ENCODE peak calls at places on chromosomes 16 and 17, in seven cellular contexts. One of them, this sample, is unnamed.

GRCh38 chr17:48037036-48037881 is at the start of gene COPZ2:
- DNase-seq in adipocyte: peak; percentile 84
- DNase-seq in nucleus accumbens: peak; percentile 12
- DNase-seq in NCI-H187: no peak
- DNase-seq in fibroblast of mammary gland: peak; percentile 57
- DNase-seq in left colon: peak; percentile 74
- DNase-seq in NCI-H1092: no peak
- DNase-seq in this sample: no peak

GRCh38 chr17:17419621-17420020 is 57.2 kb upstream of the MED9 start:
- DNase-seq in adipocyte: no peak
- DNase-seq in NCI-H187: no peak
- DNase-seq in fibroblast of mammary gland: no peak
- DNase-seq in NCI-H1092: no peak
- DNase-seq in nucleus accumbens: peak; percentile 73
- DNase-seq in left colon: no peak
- DNase-seq in this sample: no peak

GRCh38 chr16:30116291-30117207 is 3.2 kb upstream of the GDPD3 start:
- DNase-seq in nucleus accumbens: no peak
- DNase-seq in adipocyte: no peak
- DNase-seq in left colon: no peak
- DNase-seq in NCI-H1092: no peak
- DNase-seq in fibroblast of mammary gland: no peak
- DNase-seq in NCI-H187: no peak
- DNase-seq in this sample: no peak

GRCh38 chr16:50303041-50303604 is 36.8 kb downstream of the ADCY7 start:
- DNase-seq in left colon: no peak
- DNase-seq in adipocyte: no peak
- DNase-seq in NCI-H1092: no peak
- DNase-seq in fibroblast of mammary gland: no peak
- DNase-seq in nucleus accumbens: no peak
- DNase-seq in NCI-H187: no peak
- DNase-seq in this sample: no peak

GRCh38 chr17:82304826-82305726 is 12.3 kb downstream of the CD7 start:
- DNase-seq in NCI-H1092: no peak
- DNase-seq in left colon: peak; percentile 5
- DNase-seq in nucleus accumbens: no peak
- DNase-seq in fibroblast of mammary gland: no peak
- DNase-seq in adipocyte: no peak
- DNase-seq in NCI-H187: no peak
- DNase-seq in this sample: no peak

GRCh38 chr17:49515196-49515770 is 20.2 kb downstream of the NGFR start:
- DNase-seq in adipocyte: peak; percentile 84
- DNase-seq in NCI-H187: no peak
- DNase-seq in left colon: peak; percentile 56
- DNase-seq in NCI-H1092: no peak
- DNase-seq in nucleus accumbens: peak; percentile 74
- DNase-seq in fibroblast of mammary gland: peak; percentile 99
- DNase-seq in this sample: no peak

GRCh38 chr16:69930117-69930776 is 20.9 kb upstream of the CLEC18A start:
- DNase-seq in nucleus accumbens: peak; percentile 20
- DNase-seq in NCI-H187: no peak
- DNase-seq in fibroblast of mammary gland: peak; percentile 69
- DNase-seq in NCI-H1092: peak; percentile 53
- DNase-seq in adipocyte: peak; percentile 87
- DNase-seq in left colon: peak; percentile 47
- DNase-seq in this sample: no peak

GRCh38 chr16:71526111-71526998 is at the start of gene CHST4:
- DNase-seq in NCI-H1092: peak; percentile 41
- DNase-seq in fibroblast of mammary gland: peak; percentile 55
- DNase-seq in adipocyte: peak; percentile 63
- DNase-seq in left colon: no peak
- DNase-seq in nucleus accumbens: no peak
- DNase-seq in NCI-H187: peak; percentile 24
- DNase-seq in this sample: no peak

GRCh38 chr17:72175787-72176515 is 55.1 kb downstream of the SOX9 start:
- DNase-seq in NCI-H187: no peak
- DNase-seq in NCI-H1092: no peak
- DNase-seq in adipocyte: no peak
- DNase-seq in left colon: no peak
- DNase-seq in fibroblast of mammary gland: no peak
- DNase-seq in nucleus accumbens: no peak
- DNase-seq in this sample: no peak

GRCh38 chr17:44314031-44314430 is 5.6 kb downstream of the RUNDC3A start:
- DNase-seq in adipocyte: no peak
- DNase-seq in NCI-H1092: no peak
- DNase-seq in fibroblast of mammary gland: no peak
- DNase-seq in nucleus accumbens: no peak
- DNase-seq in left colon: no peak
- DNase-seq in NCI-H187: no peak
- DNase-seq in this sample: no peak

GRCh38 chr17:34579017-34579946 is at the start of gene TMEM132E:
- DNase-seq in left colon: no peak
- DNase-seq in NCI-H187: no peak
- DNase-seq in NCI-H1092: peak; percentile 61
- DNase-seq in fibroblast of mammary gland: no peak
- DNase-seq in adipocyte: peak; percentile 63
- DNase-seq in nucleus accumbens: peak; percentile 74
- DNase-seq in this sample: no peak

GRCh38 chr17:38742431-38743308 is 5.5 kb downstream of the PCGF2 start:
- DNase-seq in NCI-H187: no peak
- DNase-seq in adipocyte: peak; percentile 76
- DNase-seq in fibroblast of mammary gland: peak; percentile 89
- DNase-seq in nucleus accumbens: no peak
- DNase-seq in left colon: peak; percentile 53
- DNase-seq in NCI-H1092: peak; percentile 83
- DNase-seq in this sample: no peak

GRCh38 chr17:80667462-80668277 is 123.0 kb downstream of the RPTOR start:
- DNase-seq in NCI-H1092: no peak
- DNase-seq in nucleus accumbens: no peak
- DNase-seq in NCI-H187: no peak
- DNase-seq in adipocyte: no peak
- DNase-seq in left colon: no peak
- DNase-seq in fibroblast of mammary gland: no peak
- DNase-seq in this sample: no peak

GRCh38 chr16:46900464-46901235 is 16.5 kb downstream of the GPT2 start:
- DNase-seq in nucleus accumbens: no peak
- DNase-seq in adipocyte: no peak
- DNase-seq in NCI-H187: no peak
- DNase-seq in left colon: no peak
- DNase-seq in fibroblast of mammary gland: no peak
- DNase-seq in NCI-H1092: no peak
- DNase-seq in this sample: no peak

GRCh38 chr17:43528319-43528987 is 17.7 kb downstream of the ETV4 start:
- DNase-seq in left colon: peak; percentile 52
- DNase-seq in nucleus accumbens: peak; percentile 23
- DNase-seq in NCI-H1092: no peak
- DNase-seq in fibroblast of mammary gland: no peak
- DNase-seq in NCI-H187: no peak
- DNase-seq in adipocyte: no peak
- DNase-seq in this sample: no peak

GRCh38 chr16:73173396-73173795 is 125.5 kb upstream of the ZFHX3 start:
- DNase-seq in nucleus accumbens: no peak
- DNase-seq in NCI-H187: no peak
- DNase-seq in left colon: no peak
- DNase-seq in adipocyte: no peak
- DNase-seq in NCI-H1092: no peak
- DNase-seq in fibroblast of mammary gland: peak; percentile 37
- DNase-seq in this sample: no peak

GRCh38 chr16:88956546-88957455 is 20.2 kb downstream of the CBFA2T3 start:
- DNase-seq in nucleus accumbens: no peak
- DNase-seq in left colon: peak; percentile 4
- DNase-seq in NCI-H1092: no peak
- DNase-seq in fibroblast of mammary gland: no peak
- DNase-seq in NCI-H187: no peak
- DNase-seq in adipocyte: no peak
- DNase-seq in this sample: no peak

GRCh38 chr17:48545022-48545376 is at the start of gene HOXB2:
- DNase-seq in NCI-H187: no peak
- DNase-seq in NCI-H1092: peak; percentile 63
- DNase-seq in nucleus accumbens: no peak
- DNase-seq in left colon: no peak
- DNase-seq in fibroblast of mammary gland: no peak
- DNase-seq in adipocyte: no peak
- DNase-seq in this sample: no peak

GRCh38 chr16:919658-920631 is 50.8 kb downstream of the LMF1 start:
- DNase-seq in NCI-H1092: no peak
- DNase-seq in nucleus accumbens: no peak
- DNase-seq in NCI-H187: no peak
- DNase-seq in adipocyte: peak; percentile 65
- DNase-seq in left colon: peak; percentile 13
- DNase-seq in fibroblast of mammary gland: peak; percentile 44
- DNase-seq in this sample: no peak

GRCh38 chr17:10657866-10658265 is 757 bp upstream of the MYH3 start:
- DNase-seq in NCI-H1092: no peak
- DNase-seq in adipocyte: no peak
- DNase-seq in NCI-H187: no peak
- DNase-seq in left colon: no peak
- DNase-seq in nucleus accumbens: no peak
- DNase-seq in fibroblast of mammary gland: no peak
- DNase-seq in this sample: no peak

GRCh38 chr17:18371455-18371854 is 6.1 kb upstream of the EVPLL start:
- DNase-seq in fibroblast of mammary gland: no peak
- DNase-seq in nucleus accumbens: no peak
- DNase-seq in NCI-H1092: no peak
- DNase-seq in NCI-H187: no peak
- DNase-seq in left colon: no peak
- DNase-seq in adipocyte: no peak
- DNase-seq in this sample: no peak

GRCh38 chr16:23225634-23226033 is 43.1 kb downstream of the SCNN1G start:
- DNase-seq in NCI-H187: no peak
- DNase-seq in fibroblast of mammary gland: no peak
- DNase-seq in left colon: no peak
- DNase-seq in adipocyte: no peak
- DNase-seq in nucleus accumbens: no peak
- DNase-seq in NCI-H1092: no peak
- DNase-seq in this sample: no peak

GRCh38 chr17:33292184-33292980 is 713 bp downstream of the ASIC2 start:
- DNase-seq in NCI-H187: peak; percentile 2
- DNase-seq in adipocyte: no peak
- DNase-seq in fibroblast of mammary gland: peak; percentile 22
- DNase-seq in left colon: peak; percentile 59
- DNase-seq in NCI-H1092: peak; percentile 35
- DNase-seq in nucleus accumbens: no peak
- DNase-seq in this sample: no peak

GRCh38 chr16:3180445-3180878 is 7.5 kb upstream of the OR1F1 start:
- DNase-seq in adipocyte: peak; percentile 40
- DNase-seq in left colon: no peak
- DNase-seq in fibroblast of mammary gland: no peak
- DNase-seq in NCI-H1092: no peak
- DNase-seq in NCI-H187: no peak
- DNase-seq in nucleus accumbens: no peak
- DNase-seq in this sample: no peak

GRCh38 chr16:1793578-1794220 is at the start of gene IGFALS:
- DNase-seq in NCI-H187: no peak
- DNase-seq in fibroblast of mammary gland: no peak
- DNase-seq in left colon: no peak
- DNase-seq in NCI-H1092: no peak
- DNase-seq in nucleus accumbens: no peak
- DNase-seq in adipocyte: no peak
- DNase-seq in this sample: no peak

GRCh38 chr17:7261377-7262191 is 694 bp downstream of the CLDN7 start:
- DNase-seq in adipocyte: no peak
- DNase-seq in left colon: peak; percentile 35
- DNase-seq in NCI-H1092: no peak
- DNase-seq in fibroblast of mammary gland: no peak
- DNase-seq in nucleus accumbens: no peak
- DNase-seq in NCI-H187: no peak
- DNase-seq in this sample: no peak

GRCh38 chr17:79683365-79683764 is 47.4 kb upstream of the ENPP7 start:
- DNase-seq in left colon: no peak
- DNase-seq in adipocyte: no peak
- DNase-seq in NCI-H1092: no peak
- DNase-seq in fibroblast of mammary gland: no peak
- DNase-seq in NCI-H187: no peak
- DNase-seq in nucleus accumbens: no peak
- DNase-seq in this sample: no peak

GRCh38 chr16:71380831-71381230 is 22.3 kb downstream of the CALB2 start:
- DNase-seq in fibroblast of mammary gland: no peak
- DNase-seq in left colon: no peak
- DNase-seq in NCI-H187: no peak
- DNase-seq in adipocyte: no peak
- DNase-seq in nucleus accumbens: no peak
- DNase-seq in NCI-H1092: no peak
- DNase-seq in this sample: no peak

GRCh38 chr16:11016524-11016988 is 72.2 kb downstream of the CLEC16A start:
- DNase-seq in adipocyte: no peak
- DNase-seq in NCI-H187: no peak
- DNase-seq in fibroblast of mammary gland: no peak
- DNase-seq in nucleus accumbens: no peak
- DNase-seq in left colon: peak; percentile 41
- DNase-seq in NCI-H1092: no peak
- DNase-seq in this sample: no peak

GRCh38 chr16:81901483-81901882 is 109.8 kb downstream of the SDR42E1 start:
- DNase-seq in NCI-H1092: no peak
- DNase-seq in adipocyte: no peak
- DNase-seq in fibroblast of mammary gland: no peak
- DNase-seq in nucleus accumbens: no peak
- DNase-seq in NCI-H187: no peak
- DNase-seq in left colon: peak; percentile 28
- DNase-seq in this sample: no peak

GRCh38 chr16:2529061-2529931 is 1.9 kb downstream of the CEMP1 start:
- DNase-seq in left colon: peak; percentile 16
- DNase-seq in NCI-H187: no peak
- DNase-seq in fibroblast of mammary gland: no peak
- DNase-seq in nucleus accumbens: no peak
- DNase-seq in adipocyte: no peak
- DNase-seq in NCI-H1092: no peak
- DNase-seq in this sample: no peak

GRCh38 chr17:44024271-44024663 is 9.5 kb upstream of the TMEM101 start:
- DNase-seq in NCI-H1092: peak; percentile 88
- DNase-seq in nucleus accumbens: no peak
- DNase-seq in left colon: no peak
- DNase-seq in fibroblast of mammary gland: no peak
- DNase-seq in NCI-H187: no peak
- DNase-seq in adipocyte: no peak
- DNase-seq in this sample: no peak

GRCh38 chr17:42422958-42423712 is at the start of gene CAVIN1:
- DNase-seq in fibroblast of mammary gland: peak; percentile 97
- DNase-seq in nucleus accumbens: peak; percentile 93
- DNase-seq in NCI-H187: no peak
- DNase-seq in adipocyte: peak; percentile 100
- DNase-seq in left colon: peak; percentile 88
- DNase-seq in NCI-H1092: peak; percentile 2
- DNase-seq in this sample: peak; percentile 49

GRCh38 chr16:10945065-10945787 is 862 bp downstream of the CLEC16A start:
- DNase-seq in left colon: no peak
- DNase-seq in NCI-H187: no peak
- DNase-seq in nucleus accumbens: no peak
- DNase-seq in adipocyte: no peak
- DNase-seq in fibroblast of mammary gland: no peak
- DNase-seq in NCI-H1092: no peak
- DNase-seq in this sample: no peak

GRCh38 chr17:2138768-2139167 is 83.9 kb downstream of the HIC1 start:
- DNase-seq in NCI-H1092: no peak
- DNase-seq in left colon: peak; percentile 47
- DNase-seq in fibroblast of mammary gland: no peak
- DNase-seq in NCI-H187: no peak
- DNase-seq in nucleus accumbens: no peak
- DNase-seq in adipocyte: peak; percentile 68
- DNase-seq in this sample: no peak

GRCh38 chr17:74449306-74449705 is 17.1 kb upstream of the CD300A start:
- DNase-seq in NCI-H187: no peak
- DNase-seq in NCI-H1092: no peak
- DNase-seq in adipocyte: no peak
- DNase-seq in left colon: no peak
- DNase-seq in fibroblast of mammary gland: no peak
- DNase-seq in nucleus accumbens: no peak
- DNase-seq in this sample: no peak

GRCh38 chr17:3982541-3983017 is 18.3 kb upstream of the ATP2A3 start:
- DNase-seq in nucleus accumbens: no peak
- DNase-seq in adipocyte: no peak
- DNase-seq in fibroblast of mammary gland: no peak
- DNase-seq in NCI-H1092: no peak
- DNase-seq in left colon: no peak
- DNase-seq in NCI-H187: no peak
- DNase-seq in this sample: no peak

GRCh38 chr17:41520821-41521521 is 2.3 kb upstream of the KRT15 start:
- DNase-seq in NCI-H1092: peak; percentile 63
- DNase-seq in left colon: peak; percentile 72
- DNase-seq in NCI-H187: no peak
- DNase-seq in nucleus accumbens: no peak
- DNase-seq in adipocyte: no peak
- DNase-seq in fibroblast of mammary gland: no peak
- DNase-seq in this sample: no peak

This sample was measured in esophagus squamous epithelium.